ENCODE peak calls at places on chromosomes 7 and 10, in five cellular contexts. E, Z, I, Y and U are unnamed samples.

GRCh38 chr10:101780818-101781654 is 2.2 kb downstream of the NPM3 start:
- DNase-seq in E (no peak), Z (peak), I (peak), Y (peak), U (peak)

GRCh38 chr10:47261121-47261520 is 38.9 kb upstream of the GDF10 start:
- DNase-seq in E (no peak), Z (no peak), I (peak), Y (no peak), U (peak)

GRCh38 chr7:77797734-77798393 is 370 bp downstream of the TMEM60 start:
- DNase-seq in E (no peak), Z (no peak), I (no peak), Y (no peak), U (no peak)

GRCh38 chr7:12158334-12159060 is 52.6 kb upstream of the TMEM106B start:
- DNase-seq in E (no peak), Z (no peak), I (no peak), Y (no peak), U (no peak)

GRCh38 chr7:74002474-74003017 is 25.4 kb upstream of the ELN start:
- DNase-seq in E (no peak), Z (peak), I (peak), Y (peak), U (no peak)

GRCh38 chr7:53740971-53741370 is 705.5 kb downstream of the POM121L12 start:
- DNase-seq in E (no peak), Z (no peak), I (no peak), Y (no peak), U (no peak)

GRCh38 chr10:95567903-95568630 is 6.9 kb upstream of the SORBS1 start:
- DNase-seq in E (no peak), Z (no peak), I (no peak), Y (no peak), U (no peak)

GRCh38 chr7:65946895-65947294 is 35.1 kb downstream of the GUSB start:
- DNase-seq in E (no peak), Z (no peak), I (no peak), Y (no peak), U (no peak)

GRCh38 chr10:110356628-110357245 is 52.0 kb upstream of the SMNDC1 start:
- DNase-seq in E (no peak), Z (no peak), I (peak), Y (no peak), U (no peak)

GRCh38 chr7:155540553-155540952 is 5.8 kb downstream of the CNPY1 start:
- DNase-seq in E (no peak), Z (no peak), I (no peak), Y (no peak), U (no peak)

GRCh38 chr10:5620223-5620721 is 46.1 kb downstream of the ASB13 start:
- DNase-seq in E (no peak), Z (no peak), I (no peak), Y (peak), U (no peak)

GRCh38 chr7:131652194-131652593 is 95.8 kb upstream of the PODXL start:
- DNase-seq in E (no peak), Z (no peak), I (no peak), Y (peak), U (no peak)

GRCh38 chr7:19491821-19492452 is 216.9 kb downstream of the POLR1F start:
- DNase-seq in E (peak), Z (no peak), I (no peak), Y (no peak), U (peak)

GRCh38 chr7:130232209-130232608 is 24.5 kb downstream of the SSMEM1 start:
- DNase-seq in E (no peak), Z (no peak), I (no peak), Y (no peak), U (no peak)

GRCh38 chr10:49594594-49594993 is 15.5 kb upstream of the SLC18A3 start:
- DNase-seq in E (peak), Z (no peak), I (peak), Y (no peak), U (peak)

GRCh38 chr10:29861811-29862505 is 197.4 kb downstream of the JCAD start:
- DNase-seq in E (no peak), Z (no peak), I (no peak), Y (no peak), U (no peak)

GRCh38 chr7:71633571-71634008 is 501.6 kb downstream of the GALNT17 start:
- DNase-seq in E (no peak), Z (no peak), I (no peak), Y (no peak), U (no peak)

GRCh38 chr7:114217026-114217425 is 197.6 kb upstream of the FOXP2 start:
- DNase-seq in E (no peak), Z (no peak), I (no peak), Y (no peak), U (no peak)

GRCh38 chr7:490461-491291 is 29.0 kb downstream of the PDGFA start:
- DNase-seq in E (no peak), Z (no peak), I (no peak), Y (peak), U (no peak)